ENCODE peak calls at places on chromosome 13, in seven cellular contexts. M is BE2C, V is mucosa of descending colon, X is BJ, J is psoas muscle, I is tibial artery, R is breast epithelium. S is an unnamed sample.

GRCh38 chr13:109652536-109652935 is 133.8 kb downstream of the IRS2 start:
- DNase-seq in M (no peak), V (no peak), X (no peak), J (no peak), I (no peak), R (no peak), S (peak; percentile 11)

GRCh38 chr13:98203641-98204326 is 26.7 kb upstream of the RNF113B start:
- DNase-seq in M (no peak), V (no peak), X (peak; percentile 90), J (no peak), I (no peak), R (no peak), S (no peak)

GRCh38 chr13:33175991-33176390 is 109.6 kb downstream of the STARD13 start:
- DNase-seq in M (no peak), V (no peak), X (no peak), J (no peak), I (no peak), R (no peak), S (no peak)

GRCh38 chr13:98450495-98451167 is 126.3 kb downstream of the STK24 start:
- DNase-seq in M (no peak), V (no peak), X (no peak), J (no peak), I (no peak), R (no peak), S (no peak)

GRCh38 chr13:77751513-77752456 is 54.3 kb downstream of the SLAIN1 start:
- DNase-seq in M (peak; percentile 44), V (no peak), X (no peak), J (no peak), I (no peak), R (no peak), S (peak; percentile 22)

GRCh38 chr13:29888306-29888705 is 37.9 kb upstream of the UBL3 start:
- DNase-seq in M (no peak), V (no peak), X (no peak), J (no peak), I (no peak), R (no peak), S (no peak)

GRCh38 chr13:48412100-48412556 is 785 bp downstream of the LPAR6 start:
- DNase-seq in M (no peak), V (no peak), X (no peak), J (no peak), I (no peak), R (no peak), S (no peak)

GRCh38 chr13:43128504-43128929 is 105.1 kb downstream of the DNAJC15 start:
- DNase-seq in M (peak; percentile 67), V (no peak), X (no peak), J (peak; percentile 22), I (peak; percentile 40), R (no peak), S (no peak)

GRCh38 chr13:36612242-36612641 is 61.6 kb upstream of the SERTM1 start:
- DNase-seq in M (no peak), V (no peak), X (no peak), J (no peak), I (no peak), R (no peak), S (no peak)

GRCh38 chr13:103388839-103389238 is 322.6 kb upstream of the SLC10A2 start:
- DNase-seq in M (no peak), V (no peak), X (no peak), J (no peak), I (no peak), R (no peak), S (no peak)
- TF ChIP-seq CTCF in M (peak; percentile 31), V (no peak), X (no peak), J (no peak), I (no peak), R (no peak), S (no peak)

DNA sequence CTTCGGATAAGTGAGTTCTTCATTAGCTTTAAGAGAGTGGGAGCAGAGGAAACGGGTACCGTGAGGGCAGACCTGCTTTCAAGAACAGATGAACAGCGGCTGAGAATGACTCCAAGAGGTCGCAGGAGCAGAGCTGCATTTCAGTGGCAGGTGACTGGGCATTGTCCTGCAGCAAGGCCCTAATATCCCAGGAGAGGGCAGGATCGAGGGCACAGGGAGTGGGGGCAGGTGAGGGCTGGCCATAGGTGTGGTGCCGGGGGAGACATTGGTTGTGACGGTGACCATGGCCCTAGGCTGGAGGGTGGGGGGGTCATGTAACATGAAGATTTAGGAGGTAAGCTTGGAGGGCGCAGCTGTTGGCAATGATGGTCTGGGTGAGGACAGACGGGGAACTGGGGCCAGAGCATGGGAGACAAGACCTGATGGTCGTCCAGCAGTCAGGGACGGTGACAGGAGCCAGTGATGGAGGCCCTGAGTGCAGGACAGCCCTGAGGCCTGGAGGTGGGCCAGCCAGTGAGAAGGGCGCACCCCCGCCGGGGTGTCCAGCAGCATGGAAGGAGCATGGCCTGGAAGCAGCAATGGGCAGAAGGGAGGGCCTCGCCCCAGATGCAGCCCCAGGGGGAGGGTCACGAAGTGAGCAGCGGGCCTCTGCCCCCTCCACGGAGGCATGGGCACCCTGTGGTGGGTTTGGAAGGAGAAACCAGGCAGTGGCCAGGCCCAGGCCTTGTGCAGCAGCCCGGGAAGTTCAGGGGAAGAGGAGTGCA is 29.2 kb upstream of the LAMP1 start:
- DNase-seq in M (no peak), V (no peak), X (no peak), J (no peak), I (no peak), R (no peak), S (no peak)
- H3K4me3 ChIP-seq in M (no peak overlapping the region), V (no peak overlapping the region), X (no peak overlapping the region), J (no peak overlapping the region), I (no peak overlapping the region), R (no peak overlapping the region), S (no peak overlapping the region)

GRCh38 chr13:41970918-41971317 is 10.0 kb upstream of the VWA8 start:
- DNase-seq in M (no peak), V (no peak), X (no peak), J (no peak), I (no peak), R (no peak), S (no peak)

GRCh38 chr13:41976491-41976890 is 15.6 kb upstream of the VWA8 start:
- DNase-seq in M (no peak), V (no peak), X (no peak), J (no peak), I (no peak), R (no peak), S (no peak)

GRCh38 chr13:41974262-41974900 is 13.5 kb upstream of the VWA8 start:
- DNase-seq in M (no peak), V (no peak), X (no peak), J (no peak), I (no peak), R (no peak), S (no peak)

GRCh38 chr13:41971848-41972247 is 10.9 kb upstream of the VWA8 start:
- DNase-seq in M (no peak), V (no peak), X (no peak), J (no peak), I (no peak), R (no peak), S (no peak)

GRCh38 chr13:41973247-41973741 is 12.4 kb upstream of the VWA8 start:
- DNase-seq in M (no peak), V (no peak), X (no peak), J (no peak), I (no peak), R (no peak), S (no peak)
- TF ChIP-seq CTCF in M (no peak), V (no peak), X (no peak), J (peak; percentile 9), I (peak; percentile 23), R (no peak), S (peak; percentile 20)

DNA sequence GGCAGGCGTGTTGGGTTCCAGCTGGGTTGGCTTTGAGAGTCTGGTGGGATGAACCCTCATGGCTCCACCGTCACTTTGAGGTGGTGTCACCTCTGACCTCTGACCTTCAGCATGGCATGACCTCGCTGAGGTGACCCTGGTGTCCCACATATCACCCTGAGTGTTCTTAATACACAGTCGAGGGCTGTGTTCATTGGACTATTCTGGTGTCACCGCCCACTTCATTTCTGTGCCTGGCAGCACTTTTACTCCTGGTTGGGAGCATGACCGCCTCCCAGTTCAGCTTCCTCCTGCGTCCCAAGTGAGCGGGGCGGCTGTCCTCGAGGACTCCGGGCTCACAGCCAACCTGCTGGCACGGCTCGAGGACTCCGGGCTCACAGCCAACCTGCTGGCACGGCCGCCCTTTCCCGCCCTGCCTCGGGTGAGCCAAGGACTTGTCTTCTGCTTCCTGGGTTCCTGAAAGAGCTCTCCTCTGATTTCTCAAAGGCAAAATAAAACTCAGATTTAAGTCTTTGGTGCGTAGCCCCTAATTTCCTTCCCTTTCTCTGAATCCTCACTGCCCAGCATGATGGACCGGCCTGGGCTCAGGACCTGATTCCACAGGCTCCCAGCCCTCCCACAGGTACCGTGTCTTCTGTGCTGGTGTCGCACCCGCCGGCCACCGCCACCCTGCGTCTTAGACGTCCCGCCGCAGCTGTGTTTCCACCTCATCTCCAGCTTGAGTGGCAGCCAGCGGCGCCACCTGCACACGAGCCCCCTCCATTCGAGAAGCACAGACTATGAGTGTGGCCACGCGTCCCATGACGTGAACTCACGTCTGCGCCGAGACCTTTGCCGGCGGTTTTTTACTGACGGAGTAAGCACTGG is 10.4 kb downstream of the ATP4B start:
- DNase-seq in M (peak; percentile 77), V (peak; percentile 93), X (no peak), J (peak; percentile 76), I (peak; percentile 88), R (peak; percentile 96), S (no peak)
- H3K4me3 ChIP-seq in M (no peak overlapping the region), V (no peak overlapping the region), X (no peak overlapping the region), J (no peak overlapping the region), I (no peak overlapping the region), R (no peak overlapping the region), S (no peak overlapping the region)

GRCh38 chr13:26873174-26873698 is 112.7 kb upstream of the GPR12 start:
- DNase-seq in M (no peak), V (no peak), X (no peak), J (no peak), I (no peak), R (no peak), S (no peak)
- TF ChIP-seq CTCF in M (no peak), V (no peak), X (no peak), J (peak; percentile 2), I (no peak), R (no peak), S (no peak)

GRCh38 chr13:114145722-114146121 is 13.3 kb upstream of the RASA3 start:
- DNase-seq in M (no peak), V (peak; percentile 27), X (no peak), J (no peak), I (no peak), R (no peak), S (no peak)
- H3K4me3 ChIP-seq in M (no peak overlapping the region), V (no peak overlapping the region), X (no peak overlapping the region), J (no peak overlapping the region), I (no peak overlapping the region), R (no peak overlapping the region), S (no peak overlapping the region)

GRCh38 chr13:72651196-72651595 is 76.2 kb downstream of the MZT1 start:
- DNase-seq in M (peak; percentile 19), V (no peak), X (no peak), J (no peak), I (no peak), R (no peak), S (peak; percentile 2)
- TF ChIP-seq CTCF in M (peak; percentile 78), V (no peak), X (no peak), J (no peak), I (no peak), R (no peak), S (peak; percentile 56)

S was measured in brain microvascular endothelial cell.